ENCODE peak calls at places on chromosome 2, in ten cellular contexts. H, R, C, D, U, V, P, E, K and F are unnamed samples.

GRCh38 chr2:113276906-113277425 is 1.8 kb downstream of the PAX8 start:
- DNase-seq in U (no peak), K (no peak), D (no peak), P (no peak), R (peak; percentile 36), E (peak; percentile 66), V (no peak), H (no peak), C (no peak), F (no peak)

GRCh38 chr2:103161456-103162289 is 399.8 kb downstream of the TMEM182 start:
- DNase-seq in R (peak; percentile 64), K (no peak), D (peak; percentile 41), H (peak; percentile 77), U (peak; percentile 33), C (no peak), E (peak; percentile 79), V (no peak), P (peak; percentile 22), F (peak; percentile 5)

GRCh38 chr2:8987413-8987812 is 16.1 kb downstream of the MBOAT2 start:
- DNase-seq in K (no peak), D (no peak), H (no peak), E (no peak), U (no peak), V (no peak), C (no peak), R (no peak), P (no peak), F (no peak)

GRCh38 chr2:21146638-21147037 is 22.9 kb downstream of the TDRD15 start:
- DNase-seq in C (no peak), P (peak; percentile 16), K (no peak), R (no peak), D (no peak), V (no peak), U (no peak), H (no peak), E (no peak), F (no peak)

GRCh38 chr2:133674433-133675331 is 106.4 kb upstream of the NCKAP5 start:
- DNase-seq in D (no peak), P (peak; percentile 50), U (peak; percentile 43), R (peak; percentile 94), C (no peak), H (peak; percentile 54), E (peak; percentile 54), K (peak; percentile 70), V (no peak), F (no peak)

GRCh38 chr2:176595986-176596385 is 326.7 kb downstream of the MTX2 start:
- DNase-seq in V (no peak), R (no peak), E (no peak), H (no peak), D (no peak), K (no peak), P (no peak), U (no peak), C (no peak), F (no peak)

GRCh38 chr2:86525421-86526340 is 37.6 kb downstream of the CHMP3 start:
- DNase-seq in E (no peak), P (no peak), D (no peak), U (no peak), R (peak; percentile 29), H (no peak), K (no peak), C (no peak), V (no peak), F (no peak)

GRCh38 chr2:229083606-229084349 is 187.3 kb downstream of the PID1 start:
- DNase-seq in H (no peak), C (no peak), D (no peak), P (no peak), R (no peak), U (peak; percentile 40), V (no peak), K (no peak), E (no peak), F (no peak)

GRCh38 chr2:95009009-95009760 is 16.3 kb upstream of the MAL start:
- DNase-seq in E (no peak), K (no peak), U (no peak), H (no peak), R (no peak), P (no peak), D (no peak), C (no peak), V (no peak), F (no peak)

GRCh38 chr2:95010697-95011096 is 14.8 kb upstream of the MAL start:
- DNase-seq in P (no peak), D (no peak), E (no peak), V (no peak), R (no peak), U (no peak), H (no peak), C (no peak), K (no peak), F (no peak)

GRCh38 chr2:95008311-95008710 is 17.2 kb upstream of the MAL start:
- DNase-seq in H (no peak), R (no peak), K (no peak), P (no peak), D (no peak), V (no peak), U (no peak), C (no peak), E (no peak), F (no peak)

GRCh38 chr2:95007822-95008221 is 17.7 kb upstream of the MAL start:
- DNase-seq in C (no peak), P (no peak), D (no peak), E (no peak), K (peak; percentile 64), V (no peak), H (no peak), R (no peak), U (peak; percentile 57), F (no peak)

GRCh38 chr2:95010126-95010525 is 15.4 kb upstream of the MAL start:
- DNase-seq in R (no peak), C (no peak), K (no peak), P (no peak), V (no peak), D (no peak), H (no peak), U (no peak), E (no peak), F (no peak)
- H3K9me3 ChIP-seq in R (no peaks in the 10 kb centered on the region), C (no peaks in the 10 kb centered on the region), K (no peaks in the 10 kb centered on the region), P (no peaks in the 10 kb centered on the region), V (no peaks in the 10 kb centered on the region), D (no peaks in the 10 kb centered on the region), H (no peaks in the 10 kb centered on the region), U (no peaks in the 10 kb centered on the region), E (no peaks in the 10 kb centered on the region), F (no peaks in the 10 kb centered on the region)

DNA sequence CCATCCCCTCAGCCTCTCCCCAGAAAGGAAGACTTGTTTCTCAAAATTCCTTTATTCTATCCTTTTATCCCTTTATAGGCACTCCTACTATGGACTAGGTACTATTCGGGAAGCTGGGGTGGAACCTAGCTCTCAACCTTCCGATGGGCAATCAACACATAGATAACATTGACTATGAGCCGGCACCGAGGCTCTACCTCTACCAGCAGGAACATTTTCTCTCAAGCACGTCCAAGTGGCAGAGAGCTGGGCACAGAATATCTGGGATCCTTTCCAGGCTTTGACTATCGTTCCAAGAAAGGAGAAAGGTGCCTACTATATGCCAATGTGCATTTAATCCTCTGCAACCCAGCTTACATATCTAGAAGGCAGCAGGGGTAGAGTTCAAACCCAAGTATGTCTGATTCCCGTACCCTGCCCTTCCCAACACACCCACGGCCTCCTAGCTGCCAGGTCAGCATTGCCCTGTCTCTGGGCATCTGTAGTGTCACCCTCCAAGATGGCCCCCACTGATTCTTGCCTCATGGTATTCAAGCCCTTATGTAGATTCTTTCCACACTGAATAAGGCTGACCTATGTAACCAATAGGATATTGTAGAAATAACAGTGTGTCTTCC is 28.3 kb downstream of the TNS1 start:
- DNase-seq in D (no peak), P (no peak), E (no peak), K (no peak), V (no peak), C (peak; percentile 55), R (no peak), H (no peak), U (no peak), F (no peak)
- TF ChIP-seq CTCF in D (no peak), P (no peak), E (no peak), K (no peak), V (no peak), C (no peak), R (no peak), H (no peak), U (no peak), F (no peak)

GRCh38 chr2:239852272-239852671 is 172.9 kb downstream of the NDUFA10 start:
- DNase-seq in D (no peak), H (no peak), P (no peak), E (no peak), K (peak; percentile 21), U (no peak), C (no peak), R (no peak), V (no peak), F (no peak)

GRCh38 chr2:239845968-239846367 is 179.2 kb downstream of the NDUFA10 start:
- DNase-seq in D (no peak), U (no peak), P (no peak), E (no peak), K (no peak), C (no peak), R (no peak), V (no peak), H (no peak), F (no peak)

DNA sequence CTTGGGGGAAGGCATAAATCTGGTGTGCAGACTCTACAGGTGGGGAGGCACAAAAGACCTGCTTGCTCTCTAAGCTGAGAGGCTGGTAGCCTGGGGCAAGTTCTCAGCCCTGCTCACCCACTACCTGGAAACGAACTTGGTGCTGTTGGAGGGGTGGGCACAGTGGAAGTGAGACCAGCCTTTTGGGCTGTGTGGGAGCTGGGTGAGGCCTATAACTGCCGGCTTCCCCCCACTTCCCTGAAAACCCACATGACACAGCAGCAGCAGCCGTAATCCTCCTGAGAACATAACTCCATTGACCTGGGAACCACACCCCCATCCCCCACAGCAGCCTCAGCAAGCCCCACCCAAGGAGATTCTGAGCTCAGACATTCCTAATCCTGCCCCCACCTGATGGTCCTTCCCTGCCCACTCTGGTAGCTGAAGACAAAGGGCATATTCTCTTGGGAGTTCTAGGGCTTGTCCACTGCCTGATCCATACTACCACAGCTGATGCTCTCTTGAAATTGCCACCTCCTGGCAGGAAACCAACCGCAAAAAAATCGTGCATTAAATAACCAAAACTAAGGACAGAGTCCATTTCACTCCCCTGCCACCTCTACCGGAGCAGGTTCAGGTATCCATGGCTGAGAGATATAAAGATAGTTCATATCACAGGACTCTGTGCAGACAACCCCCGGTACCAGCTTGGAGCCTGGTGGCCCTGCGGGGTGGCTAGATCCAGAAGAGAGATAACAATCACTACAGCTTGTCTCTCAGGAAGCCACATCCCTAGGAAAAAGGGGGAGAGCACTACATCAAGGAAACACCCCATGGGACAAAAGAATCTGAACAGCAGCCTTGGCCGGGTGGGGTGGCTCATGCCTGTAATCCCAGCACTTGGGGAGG is 178.1 kb downstream of the NDUFA10 start:
- DNase-seq in E (no peak), V (no peak), K (peak; percentile 18), C (no peak), P (no peak), R (no peak), U (no peak), H (no peak), D (no peak), F (no peak)
- H3K9me3 ChIP-seq in E (peaks cover 9% of the 10 kb centered on the region), V (no peaks in the 10 kb centered on the region), K (peaks cover 10% of the 10 kb centered on the region), C (peaks cover 9% of the 10 kb centered on the region), P (peaks cover 5% of the 10 kb centered on the region), R (peaks cover 6% of the 10 kb centered on the region), U (peaks cover 33% of the 10 kb centered on the region), H (no peaks in the 10 kb centered on the region), D (peaks cover 10% of the 10 kb centered on the region), F (peaks cover 4% of the 10 kb centered on the region)

DNA sequence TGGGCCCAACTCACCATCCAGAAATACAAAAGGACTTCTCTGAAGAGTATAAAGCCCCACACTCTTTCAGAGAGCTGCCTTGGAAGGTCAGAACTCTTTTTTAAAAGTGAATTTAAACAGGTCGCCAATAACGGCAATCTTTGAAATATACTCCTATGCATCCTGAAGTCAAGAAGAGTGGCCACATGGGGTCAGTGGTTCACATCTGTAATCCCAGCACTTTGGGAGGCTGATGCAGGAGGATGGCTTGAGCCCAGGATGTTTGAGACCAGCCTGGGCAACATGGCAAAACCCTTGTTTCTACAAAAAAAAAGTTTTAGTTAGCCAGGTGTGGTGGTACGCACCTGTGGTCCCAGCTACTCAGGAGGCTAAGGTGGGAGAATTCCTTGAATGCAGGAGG is 68.1 kb upstream of the FZD7 start:
- DNase-seq in V (no peak), H (no peak), P (no peak), K (no peak), C (no peak), D (no peak), E (no peak), U (no peak), R (peak; percentile 15), F (no peak)
- TF ChIP-seq CTCF in V (no peak), H (peak; percentile 19), P (no peak), K (no peak), C (no peak), D (peak; percentile 34), E (peak; percentile 39), U (no peak), R (peak; percentile 13), F (no peak)